ENCODE peak calls at places on chromosomes 12 and 14, in six cellular contexts. I is OCI-LY7, K is osteocyte, Z is AG08396, U is body of pancreas, O is progenitor cell of endocrine pancreas. C is an unnamed sample.

GRCh38 chr12:98532687-98533304 is 17.4 kb downstream of the TMPO start:
- DNase-seq in U (peak; percentile 30), Z (peak; percentile 33), I (peak; percentile 63), K (no peak), O (no peak), C (no peak)

GRCh38 chr12:100716949-100717732 is 77.4 kb upstream of the ANO4 start:
- DNase-seq in Z (peak; percentile 81), K (no peak), U (no peak), O (peak; percentile 30), I (no peak), C (no peak)

GRCh38 chr14:61710853-61711817 is 15.8 kb downstream of the HIF1A start:
- DNase-seq in O (no peak), Z (no peak), U (no peak), K (no peak), I (peak; percentile 46), C (no peak)

GRCh38 chr14:105939810-105940508 is 413.6 kb downstream of the TMEM121 start:
- DNase-seq in Z (no peak), I (no peak), K (peak; percentile 79), U (no peak), O (no peak), C (peak; percentile 22)

GRCh38 chr14:24710403-24711063 is 76.5 kb upstream of the GZMB start:
- DNase-seq in K (no peak), Z (peak; percentile 61), I (peak; percentile 61), O (peak; percentile 33), U (peak; percentile 65), C (peak; percentile 52)

GRCh38 chr12:10663869-10664268 is 10.0 kb downstream of the STYK1 start:
- DNase-seq in K (no peak), O (no peak), I (no peak), U (no peak), Z (no peak), C (no peak)

GRCh38 chr12:115599251-115599811 is 678.2 kb downstream of the MED13L start:
- DNase-seq in K (no peak), Z (peak; percentile 18), O (peak; percentile 30), I (no peak), U (no peak), C (no peak)

GRCh38 chr14:34874386-34875030 is 652 bp downstream of the BAZ1A start:
- DNase-seq in I (peak; percentile 70), Z (peak; percentile 71), O (peak; percentile 39), U (peak; percentile 57), K (peak; percentile 85), C (peak; percentile 52)

GRCh38 chr14:72613975-72614319 is 280.0 kb downstream of the DPF3 start:
- DNase-seq in U (no peak), I (no peak), Z (no peak), K (no peak), O (peak; percentile 3), C (no peak)